ENCODE peak calls at places on chromosomes 12 and 14, in nine cellular contexts. Z, D, S, U, J, I, G, A and Q are unnamed samples.

GRCh38 chr12:76957306-76957705 is 78.5 kb upstream of the CSRP2 start:
- DNase-seq in U (no peak), Z (no peak), S (no peak), J (no peak), D (no peak), G (no peak), I (no peak), A (no peak), Q (no peak)

GRCh38 chr14:103561381-103562134 is 899 bp downstream of the BAG5 start:
- DNase-seq in S (peak; percentile 86), Z (peak; percentile 13), G (peak; percentile 73), I (no peak), A (no peak), U (peak; percentile 81), J (no peak), D (peak; percentile 77), Q (no peak)

GRCh38 chr14:65361920-65362319 is 50.6 kb upstream of the FUT8 start:
- DNase-seq in U (peak; percentile 72), D (no peak), G (peak; percentile 81), I (no peak), J (no peak), S (peak; percentile 57), Z (no peak), A (peak; percentile 43), Q (peak; percentile 58)

GRCh38 chr14:36874396-36875138 is 212.9 kb downstream of the PAX9 start:
- DNase-seq in Z (no peak), G (no peak), J (no peak), I (no peak), D (no peak), U (peak; percentile 52), A (no peak), S (peak; percentile 7), Q (no peak)

GRCh38 chr12:69459477-69459876 is 10.7 kb upstream of the FRS2 start:
- DNase-seq in J (no peak), U (no peak), I (no peak), A (no peak), G (no peak), D (no peak), Z (no peak), S (no peak), Q (no peak)

GRCh38 chr12:81209001-81209400 is 131.1 kb downstream of the ACSS3 start:
- DNase-seq in J (no peak), I (no peak), S (peak; percentile 54), U (peak; percentile 67), G (peak; percentile 75), Z (no peak), D (no peak), A (no peak), Q (no peak)

GRCh38 chr14:91778217-91778616 is 46.3 kb upstream of the CATSPERB start:
- DNase-seq in S (peak; percentile 20), A (no peak), Z (no peak), I (no peak), G (peak; percentile 55), D (no peak), U (no peak), J (no peak), Q (no peak)

GRCh38 chr12:86367137-86367536 is 110.9 kb upstream of the MGAT4C start:
- DNase-seq in S (no peak), G (no peak), D (no peak), Z (no peak), I (no peak), A (no peak), J (no peak), U (no peak), Q (no peak)

GRCh38 chr12:120820885-120821510 is 83.2 kb downstream of the SPPL3 start:
- DNase-seq in D (no peak), Z (peak; percentile 3), U (no peak), A (no peak), G (no peak), I (no peak), S (no peak), J (no peak), Q (peak; percentile 20)

GRCh38 chr12:54413284-54414190 is 5.5 kb downstream of the ITGA5 start:
- DNase-seq in U (no peak), J (peak; percentile 25), G (no peak), I (no peak), S (peak; percentile 69), Z (peak; percentile 79), A (no peak), D (no peak), Q (no peak)

GRCh38 chr14:68781161-68782021 is 11.5 kb downstream of the ZFP36L1 start:
- DNase-seq in D (no peak), S (no peak), Z (peak; percentile 55), U (no peak), G (no peak), A (no peak), J (no peak), I (no peak), Q (no peak)

GRCh38 chr12:68538722-68539614 is 71.7 kb upstream of the RAP1B start:
- DNase-seq in J (peak; percentile 15), G (peak; percentile 25), D (peak; percentile 36), U (peak; percentile 22), A (no peak), I (no peak), Z (peak; percentile 35), S (peak; percentile 85), Q (no peak)

GRCh38 chr12:48775991-48776649 is 12.8 kb downstream of the ADCY6 start:
- DNase-seq in I (no peak), Z (no peak), G (no peak), J (no peak), U (no peak), S (no peak), A (no peak), D (no peak), Q (no peak)

GRCh38 chr14:65352964-65353530 is 59.5 kb upstream of the FUT8 start:
- DNase-seq in U (no peak), I (no peak), Z (no peak), J (peak; percentile 32), S (peak; percentile 54), G (peak; percentile 63), A (no peak), D (no peak), Q (no peak)

GRCh38 chr12:26007563-26007962 is 49.1 kb downstream of the RASSF8 start:
- DNase-seq in J (no peak), D (no peak), A (no peak), U (peak; percentile 63), I (no peak), G (no peak), S (no peak), Z (no peak), Q (no peak)

GRCh38 chr12:69837191-69838085 is 12.4 kb downstream of the MYRFL start:
- DNase-seq in G (no peak), Z (no peak), J (no peak), U (no peak), I (no peak), D (no peak), S (no peak), A (no peak), Q (peak; percentile 7)

GRCh38 chr12:55610598-55610997 is 26.1 kb upstream of the OR10P1 start:
- DNase-seq in G (no peak), U (no peak), D (no peak), Z (no peak), I (no peak), A (no peak), S (no peak), J (no peak), Q (no peak)

GRCh38 chr12:117607778-117608177 is 246.4 kb upstream of the NOS1 start:
- DNase-seq in D (no peak), J (no peak), A (no peak), U (no peak), G (no peak), I (no peak), Z (no peak), S (no peak), Q (no peak)

GRCh38 chr14:88452231-88452630 is 66.8 kb downstream of the SPATA7 start:
- DNase-seq in J (no peak), U (no peak), D (no peak), G (no peak), I (no peak), Z (no peak), A (no peak), S (no peak), Q (no peak)

GRCh38 chr12:120079352-120080042 is 37.1 kb downstream of the RAB35 start:
- DNase-seq in J (no peak), U (no peak), Z (no peak), D (no peak), G (no peak), A (no peak), I (no peak), S (peak; percentile 58), Q (no peak)

GRCh38 chr14:67815573-67816235 is 686 bp downstream of the ZFYVE26 start:
- DNase-seq in A (no peak), Z (no peak), J (no peak), S (peak; percentile 76), D (no peak), U (peak; percentile 64), I (no peak), G (peak; percentile 60), Q (no peak)

GRCh38 chr14:80211143-80212024 is at the start of gene DIO2:
- DNase-seq in S (peak; percentile 51), U (peak; percentile 64), D (no peak), I (peak; percentile 14), A (peak; percentile 72), J (no peak), G (peak; percentile 58), Z (no peak), Q (peak; percentile 42)

GRCh38 chr12:101696477-101697196 is 803 bp upstream of the CHPT1 start:
- DNase-seq in Z (no peak), A (peak; percentile 20), U (peak; percentile 6), I (no peak), J (peak; percentile 13), G (peak; percentile 21), D (peak; percentile 59), S (peak; percentile 46), Q (peak; percentile 52)

GRCh38 chr12:46159239-46159901 is 109.5 kb downstream of the SLC38A1 start:
- DNase-seq in I (no peak), A (no peak), Z (no peak), U (no peak), S (no peak), J (no peak), D (no peak), G (no peak), Q (no peak)

GRCh38 chr14:69010632-69011031 is 31.5 kb upstream of the ACTN1 start:
- DNase-seq in G (peak; percentile 50), I (no peak), D (no peak), S (peak; percentile 13), A (no peak), U (no peak), Z (no peak), J (no peak), Q (no peak)